ENCODE peak calls at places on chromosome 21, in eight cellular contexts. U is NCI-H1092 treated with DMSO at 0.1 percent for 48 hours; I is H9; Q is lower lobe of right lung; S is stimulated activated CD4-positive, alpha-beta T cell treated with anti-CD3 and anti-CD28 coated beads, Interleukin-4, amount 100 ng/mL, for 48 hours; T is left kidney; K is NCI-H446 treated with DMSO at 0.1 percent for 48 hours; B is endothelial cell. V is an unnamed sample.

GRCh38 chr21:37868896-37869295 is 47.4 kb downstream of the KCNJ6 start:
- DNase-seq in I (no peak), S (no peak), Q (no peak), T (no peak), K (no peak), U (no peak), B (no peak), V (no peak)

GRCh38 chr21:37365657-37366487 is 701 bp upstream of the DYRK1A start:
- DNase-seq in B (peak; percentile 81), T (peak; percentile 88), S (peak; percentile 54), K (peak; percentile 16), Q (peak; percentile 84), U (peak; percentile 66), I (peak; percentile 70), V (peak; percentile 58)

GRCh38 chr21:36926989-36927695 is 39.3 kb downstream of the HLCS start:
- DNase-seq in I (no peak), T (peak; percentile 69), Q (no peak), S (no peak), U (no peak), B (no peak), K (no peak), V (no peak)

GRCh38 chr21:38847556-38847955 is 41.8 kb downstream of the ETS2 start:
- DNase-seq in K (peak; percentile 10), U (no peak), B (no peak), I (no peak), S (no peak), T (no peak), Q (no peak), V (no peak)

GRCh38 chr21:33441489-33442477 is 38.0 kb downstream of the TMEM50B start:
- DNase-seq in U (peak; percentile 66), T (peak; percentile 80), S (no peak), B (no peak), I (no peak), K (no peak), Q (peak; percentile 68), V (peak; percentile 37)

GRCh38 chr21:34722684-34723300 is 54.0 kb downstream of the CLIC6 start:
- DNase-seq in S (no peak), T (no peak), B (peak; percentile 34), I (peak; percentile 70), U (peak; percentile 28), K (no peak), Q (no peak), V (no peak)

GRCh38 chr21:41672543-41672915 is 94.3 kb downstream of the RIPK4 start:
- DNase-seq in K (no peak), U (no peak), B (no peak), I (no peak), T (no peak), S (no peak), Q (no peak), V (no peak)

GRCh38 chr21:35503646-35504045 is 454.5 kb upstream of the RUNX1 start:
- DNase-seq in K (no peak), I (no peak), B (no peak), U (no peak), T (no peak), S (no peak), Q (no peak), V (no peak)

GRCh38 chr21:38660333-38661295 is 145.1 kb upstream of the ETS2 start:
- DNase-seq in I (peak; percentile 48), S (no peak), T (peak; percentile 55), K (no peak), B (peak; percentile 10), U (no peak), Q (peak; percentile 53), V (peak; percentile 17)

GRCh38 chr21:37407719-37408455 is 41.3 kb downstream of the DYRK1A start:
- DNase-seq in S (no peak), U (no peak), Q (no peak), I (no peak), K (no peak), T (no peak), B (no peak), V (no peak)

GRCh38 chr21:23612210-23612609 is 1995.1 kb downstream of the MRPL39 start:
- DNase-seq in T (no peak), I (no peak), B (no peak), S (no peak), Q (no peak), K (no peak), U (no peak), V (no peak)

GRCh38 chr21:33940846-33941245 is 25.2 kb upstream of the ATP5PO start:
- DNase-seq in Q (no peak), K (no peak), B (no peak), T (no peak), U (no peak), S (no peak), I (no peak), V (no peak)

GRCh38 chr21:20999567-21000169 is 1.5 kb downstream of the NCAM2 start:
- DNase-seq in Q (no peak), B (peak; percentile 62), I (peak; percentile 32), K (peak; percentile 71), S (no peak), T (peak; percentile 71), U (peak; percentile 54), V (peak; percentile 34)

GRCh38 chr21:25999935-26000582 is 170.5 kb downstream of the APP start:
- DNase-seq in I (no peak), B (no peak), S (peak; percentile 2), T (peak; percentile 62), Q (no peak), U (no peak), K (no peak), V (no peak)

GRCh38 chr21:34762761-34763160 is 94.0 kb downstream of the CLIC6 start:
- DNase-seq in U (no peak), K (no peak), T (no peak), Q (no peak), B (no peak), S (no peak), I (no peak), V (no peak)

GRCh38 chr21:14259669-14260458 is 43.9 kb downstream of the RBM11 start:
- DNase-seq in K (peak; percentile 19), I (no peak), B (no peak), Q (no peak), S (no peak), U (peak; percentile 65), T (peak; percentile 83), V (no peak)

GRCh38 chr21:44539991-44540666 is at the start of gene KRTAP10-1:
- DNase-seq in B (no peak), Q (no peak), S (no peak), U (no peak), K (no peak), T (no peak), I (no peak), V (no peak)

GRCh38 chr21:31571879-31572278 is 87.6 kb upstream of the SOD1 start:
- DNase-seq in B (no peak), T (no peak), U (no peak), Q (no peak), K (no peak), I (no peak), S (no peak), V (no peak)

GRCh38 chr21:43702785-43703067 is 16.2 kb upstream of the PDXK start:
- DNase-seq in B (no peak), S (no peak), I (no peak), K (no peak), U (no peak), T (no peak), Q (no peak), V (no peak)

GRCh38 chr21:43340491-43341348 is 86.2 kb downstream of the SIK1 start:
- DNase-seq in S (no peak), Q (no peak), I (no peak), K (no peak), T (no peak), U (no peak), B (no peak), V (no peak)

GRCh38 chr21:33033094-33033951 is 7.6 kb downstream of the OLIG2 start:
- DNase-seq in K (no peak), I (no peak), S (no peak), B (no peak), U (no peak), T (peak; percentile 14), Q (no peak), V (no peak)

GRCh38 chr21:33642896-33643657 is 776 bp downstream of the ITSN1 start:
- DNase-seq in B (no peak), U (peak; percentile 9), K (no peak), I (peak; percentile 42), Q (peak; percentile 60), T (peak; percentile 67), S (peak; percentile 2), V (peak; percentile 46)

GRCh38 chr21:44006656-44007055 is 5.5 kb upstream of the TRAPPC10 start:
- DNase-seq in Q (peak; percentile 10), I (no peak), S (no peak), T (no peak), K (no peak), B (no peak), U (no peak), V (no peak)

GRCh38 chr21:35291963-35292627 is 243.0 kb upstream of the RUNX1 start:
- DNase-seq in U (no peak), T (no peak), B (no peak), S (no peak), Q (no peak), I (no peak), K (no peak), V (no peak)

GRCh38 chr21:33355996-33356395 is 31.2 kb downstream of the IFNAR1 start:
- DNase-seq in S (no peak), U (no peak), B (no peak), Q (no peak), I (no peak), T (no peak), K (no peak), V (no peak)

GRCh38 chr21:37753122-37753599 is 163.1 kb downstream of the KCNJ6 start:
- DNase-seq in Q (no peak), T (peak; percentile 59), K (no peak), U (no peak), B (no peak), S (no peak), I (no peak), V (no peak)